ENCODE peak calls at places on chromosome 7, in five cellular contexts. G, H, V, E and U are unnamed samples.

GRCh38 chr7:76358053-76358477 is 726 bp downstream of the YWHAG start:
- DNase-seq in H (peak), V (peak), E (no peak), G (peak), U (peak)

GRCh38 chr7:55171157-55171556 is 152.3 kb downstream of the EGFR start:
- DNase-seq in E (no peak), G (no peak), H (peak), V (no peak), U (no peak)

GRCh38 chr7:45643630-45644029 is 69.5 kb downstream of the ADCY1 start:
- DNase-seq in H (no peak), V (no peak), E (no peak), G (no peak), U (no peak)

GRCh38 chr7:134949171-134949570 is 37.1 kb upstream of the AGBL3 start:
- DNase-seq in H (no peak), V (no peak), E (no peak), G (no peak), U (no peak)

GRCh38 chr7:17941171-17941490 is 837 bp upstream of the SNX13 start:
- DNase-seq in V (no peak), G (no peak), H (no peak), E (no peak), U (peak)

GRCh38 chr7:15686209-15686956 is at the start of gene MEOX2:
- DNase-seq in E (peak), G (peak), H (peak), V (peak), U (no peak)

GRCh38 chr7:37510043-37510634 is 61.5 kb upstream of the ELMO1 start:
- DNase-seq in E (no peak), H (no peak), V (no peak), G (peak), U (peak)

GRCh38 chr7:3835102-3835501 is 534.0 kb downstream of the SDK1 start:
- DNase-seq in E (no peak), H (no peak), G (no peak), V (no peak), U (peak)

GRCh38 chr7:66190504-66190857 is 14.7 kb upstream of the TPST1 start:
- DNase-seq in G (no peak), H (no peak), E (no peak), V (no peak), U (no peak)

GRCh38 chr7:46933596-46933995 is 648.3 kb downstream of the TNS3 start:
- DNase-seq in V (no peak), E (no peak), G (peak), H (no peak), U (peak)

GRCh38 chr7:43758861-43759683 is 592 bp downstream of the BLVRA start:
- DNase-seq in E (peak), H (no peak), V (peak), G (peak), U (peak)

GRCh38 chr7:38186593-38187314 is 8.7 kb downstream of the STARD3NL start:
- DNase-seq in E (no peak), G (peak), H (no peak), V (no peak), U (peak)

GRCh38 chr7:20216637-20217036 is 547 bp downstream of the MACC1 start:
- DNase-seq in G (no peak), E (no peak), H (no peak), V (no peak), U (no peak)

GRCh38 chr7:127477285-127478039 is 85.0 kb upstream of the ZNF800 start:
- DNase-seq in E (no peak), V (no peak), H (no peak), G (no peak), U (no peak)

GRCh38 chr7:98229991-98230745 is 18.9 kb downstream of the BHLHA15 start:
- DNase-seq in E (peak), V (no peak), G (no peak), H (no peak), U (no peak)

GRCh38 chr7:4613855-4614548 is 68.1 kb upstream of the FOXK1 start:
- DNase-seq in G (peak), H (peak), E (peak), V (no peak), U (no peak)

GRCh38 chr7:24723178-24723530 is 34.1 kb downstream of the GSDME start:
- DNase-seq in V (no peak), H (no peak), E (no peak), G (no peak), U (no peak)
- TF ChIP-seq CTCF in V (no peak), H (no peak), E (no peak), G (no peak), U (no peak)

GRCh38 chr7:51366930-51367613 is 50.5 kb upstream of the COBL start:
- DNase-seq in V (peak), E (peak), H (peak), G (peak), U (peak)

GRCh38 chr7:51374936-51375335 is 58.3 kb upstream of the COBL start:
- DNase-seq in G (no peak), E (no peak), V (no peak), H (no peak), U (no peak)

GRCh38 chr7:51367614-51367968 is 51.0 kb upstream of the COBL start:
- DNase-seq in G (no peak), H (no peak), V (no peak), E (no peak), U (no peak)

GRCh38 chr7:51366172-51366728 is 49.6 kb upstream of the COBL start:
- DNase-seq in H (no peak), G (no peak), V (no peak), E (no peak), U (no peak)

DNA sequence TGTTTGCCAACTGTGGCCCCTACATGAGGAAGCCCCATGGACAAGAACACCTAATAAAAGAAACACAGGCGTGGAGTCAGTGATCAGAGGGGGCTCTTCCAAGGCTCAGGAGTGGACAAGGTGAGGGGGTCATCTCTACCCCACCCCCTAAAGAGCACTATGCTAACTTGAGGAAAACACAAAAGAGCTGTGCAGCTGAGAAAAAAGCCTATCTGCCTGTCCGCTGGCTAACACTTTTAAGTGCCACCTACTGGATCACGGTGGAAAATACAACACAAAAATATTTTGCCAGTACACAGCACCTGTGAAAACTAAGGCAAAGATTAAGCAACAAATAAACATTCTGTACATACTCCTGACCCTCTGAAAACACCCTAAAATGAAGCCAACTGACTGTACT is 53.1 kb upstream of the COBL start:
- DNase-seq in G (peak), V (no peak), E (no peak), H (no peak), U (peak)
- TF ChIP-seq CTCF in G (peak), V (no peak), E (peak), H (no peak), U (peak)

GRCh38 chr7:30453016-30453415 is 25.6 kb downstream of the NOD1 start:
- DNase-seq in G (no peak), E (no peak), V (no peak), H (no peak), U (no peak)
- TF ChIP-seq CTCF in G (no peak), E (no peak), V (no peak), H (no peak), U (no peak)

GRCh38 chr7:121039510-121039822 is 51.0 kb downstream of the CPED1 start:
- DNase-seq in V (no peak), E (no peak), G (no peak), H (no peak), U (no peak)

GRCh38 chr7:121037828-121038716 is 49.6 kb downstream of the CPED1 start:
- DNase-seq in V (no peak), E (no peak), G (no peak), H (no peak), U (no peak)

GRCh38 chr7:121038717-121039509 is 50.4 kb downstream of the CPED1 start:
- DNase-seq in V (no peak), H (no peak), G (no peak), E (no peak), U (no peak)

GRCh38 chr7:121041516-121042148 is 53.1 kb downstream of the CPED1 start:
- DNase-seq in E (no peak), G (no peak), H (no peak), V (no peak), U (no peak)

DNA sequence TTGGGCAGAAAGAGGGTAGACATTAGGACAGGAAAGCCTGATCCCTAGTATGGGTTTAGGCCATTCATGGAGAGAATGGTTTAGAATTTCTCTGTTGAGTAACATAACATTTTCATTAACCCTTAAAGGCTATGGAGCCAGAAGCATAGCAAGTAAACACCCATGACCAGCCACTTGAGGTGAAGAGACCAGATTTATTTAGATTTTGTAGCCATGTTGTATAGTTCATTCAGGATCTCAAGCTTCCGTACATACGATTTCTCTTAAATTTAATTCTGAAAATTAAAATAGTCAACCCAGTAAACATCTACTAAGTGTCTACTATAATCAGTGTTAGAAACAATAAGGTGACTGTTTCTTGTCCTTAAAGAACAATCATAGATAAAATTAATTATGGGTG is 51.5 kb downstream of the CPED1 start:
- DNase-seq in V (no peak), G (no peak), E (no peak), H (no peak), U (no peak)
- TF ChIP-seq CTCF in V (no peak), G (no peak), E (no peak), H (no peak), U (no peak)

DNA sequence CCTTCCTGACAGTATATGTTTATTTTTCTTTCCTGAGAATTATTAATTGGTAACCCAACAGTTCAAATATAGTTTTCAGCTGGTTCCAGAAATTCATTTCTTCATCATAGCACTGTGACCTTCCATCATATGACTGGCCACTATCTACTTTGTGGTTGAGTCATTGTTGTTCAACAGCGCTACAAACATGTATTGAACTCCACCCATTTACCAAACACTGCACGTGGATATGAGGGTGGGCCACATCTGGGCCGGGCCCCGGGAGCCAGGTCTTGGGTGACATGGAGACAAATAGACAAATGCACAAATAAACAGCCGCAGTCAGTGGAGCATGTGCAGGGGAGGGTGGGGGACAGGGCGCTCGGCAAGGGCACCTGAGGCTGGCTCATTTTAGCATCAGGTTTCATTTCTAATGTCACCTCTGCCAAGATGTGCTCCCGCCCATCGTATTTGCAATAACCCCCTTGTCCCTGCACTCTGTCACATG is 24.0 kb upstream of the EEPD1 start:
- DNase-seq in H (peak), V (no peak), G (peak), E (no peak), U (peak)
- TF ChIP-seq CTCF in H (no peak), V (no peak), G (no peak), E (no peak), U (no peak)

DNA sequence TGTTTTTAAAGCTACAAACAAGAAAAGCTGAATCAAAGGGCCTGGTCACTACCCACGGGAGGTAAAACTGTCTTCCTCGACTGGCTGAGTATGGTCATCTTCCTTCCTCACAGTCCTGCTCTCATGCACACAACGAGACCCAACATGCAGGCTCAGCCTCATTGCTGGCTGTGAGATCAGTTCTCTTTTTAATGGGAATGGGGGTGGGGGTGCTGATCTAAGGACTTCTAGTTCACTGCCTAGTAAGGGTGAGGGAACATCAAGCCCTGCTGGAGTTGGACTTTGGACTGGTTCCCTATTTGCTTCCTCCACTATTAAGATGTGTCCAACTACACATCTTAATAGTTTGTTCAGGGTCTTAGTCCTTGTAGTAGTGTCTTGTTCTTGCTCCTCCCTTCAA is 48.2 kb downstream of the ABCB4 start:
- DNase-seq in E (no peak), G (no peak), H (no peak), V (no peak), U (no peak)
- TF ChIP-seq CTCF in E (no peak), G (no peak), H (no peak), V (no peak), U (no peak)